ENCODE peak calls at places on chromosomes 6 and 20, in ten cellular contexts. G is lower leg skin, M is endothelial cell, Y is psoas muscle, S is HFFc6, X is endothelial cell of umbilical vein, K is nephron progenitor cell, P is fibroblast of the aortic adventitia, U is spleen, J is GM10248. C is an unnamed sample.

GRCh38 chr6:46935687-46936086 is 13.9 kb upstream of the ADGRF5 start:
- DNase-seq in G (no peak), M (peak; percentile 61), Y (no peak), S (no peak), X (peak; percentile 85), K (peak; percentile 51), P (no peak), U (no peak), J (no peak), C (no peak)

GRCh38 chr20:17023811-17024210 is 203.0 kb upstream of the PCSK2 start:
- DNase-seq in G (no peak), M (no peak), Y (no peak), S (no peak), X (no peak), K (peak; percentile 25), P (no peak), U (no peak), J (no peak), C (no peak)

GRCh38 chr6:13971303-13971702 is 46.6 kb downstream of the RNF182 start:
- DNase-seq in G (no peak), M (no peak), Y (no peak), S (no peak), X (no peak), K (no peak), P (no peak), U (no peak), J (no peak), C (no peak)

GRCh38 chr6:28944412-28945006 is 20.7 kb upstream of the TRIM27 start:
- DNase-seq in G (no peak), M (peak; percentile 66), Y (no peak), S (peak; percentile 75), X (peak; percentile 89), K (peak; percentile 59), P (peak; percentile 91), U (no peak), J (no peak), C (peak; percentile 18)

GRCh38 chr6:153947817-153948447 is 91.1 kb upstream of the OPRM1 start:
- DNase-seq in G (no peak), M (peak; percentile 46), Y (no peak), S (peak; percentile 18), X (no peak), K (peak; percentile 53), P (no peak), U (no peak), J (peak; percentile 10), C (peak; percentile 5)

GRCh38 chr20:16299892-16300291 is 273.4 kb downstream of the KIF16B start:
- DNase-seq in G (no peak), M (no peak), Y (no peak), S (no peak), X (no peak), K (no peak), P (no peak), U (no peak), J (no peak), C (no peak)

GRCh38 chr6:79946242-79946641 is 1.1 kb downstream of the ELOVL4 start:
- DNase-seq in G (no peak), M (peak; percentile 25), Y (no peak), S (peak; percentile 18), X (no peak), K (peak; percentile 37), P (peak; percentile 40), U (no peak), J (peak; percentile 20), C (peak; percentile 17)

GRCh38 chr6:1820165-1820564 is 210.4 kb downstream of the FOXC1 start:
- DNase-seq in G (no peak), M (no peak), Y (no peak), S (peak; percentile 62), X (no peak), K (no peak), P (peak; percentile 90), U (no peak), J (no peak), C (no peak)

GRCh38 chr20:57990396-57990987 is 238.0 kb downstream of the ANKRD60 start:
- DNase-seq in G (no peak), M (no peak), Y (no peak), S (peak; percentile 67), X (peak; percentile 58), K (no peak), P (peak; percentile 25), U (no peak), J (no peak), C (peak; percentile 74)

DNA sequence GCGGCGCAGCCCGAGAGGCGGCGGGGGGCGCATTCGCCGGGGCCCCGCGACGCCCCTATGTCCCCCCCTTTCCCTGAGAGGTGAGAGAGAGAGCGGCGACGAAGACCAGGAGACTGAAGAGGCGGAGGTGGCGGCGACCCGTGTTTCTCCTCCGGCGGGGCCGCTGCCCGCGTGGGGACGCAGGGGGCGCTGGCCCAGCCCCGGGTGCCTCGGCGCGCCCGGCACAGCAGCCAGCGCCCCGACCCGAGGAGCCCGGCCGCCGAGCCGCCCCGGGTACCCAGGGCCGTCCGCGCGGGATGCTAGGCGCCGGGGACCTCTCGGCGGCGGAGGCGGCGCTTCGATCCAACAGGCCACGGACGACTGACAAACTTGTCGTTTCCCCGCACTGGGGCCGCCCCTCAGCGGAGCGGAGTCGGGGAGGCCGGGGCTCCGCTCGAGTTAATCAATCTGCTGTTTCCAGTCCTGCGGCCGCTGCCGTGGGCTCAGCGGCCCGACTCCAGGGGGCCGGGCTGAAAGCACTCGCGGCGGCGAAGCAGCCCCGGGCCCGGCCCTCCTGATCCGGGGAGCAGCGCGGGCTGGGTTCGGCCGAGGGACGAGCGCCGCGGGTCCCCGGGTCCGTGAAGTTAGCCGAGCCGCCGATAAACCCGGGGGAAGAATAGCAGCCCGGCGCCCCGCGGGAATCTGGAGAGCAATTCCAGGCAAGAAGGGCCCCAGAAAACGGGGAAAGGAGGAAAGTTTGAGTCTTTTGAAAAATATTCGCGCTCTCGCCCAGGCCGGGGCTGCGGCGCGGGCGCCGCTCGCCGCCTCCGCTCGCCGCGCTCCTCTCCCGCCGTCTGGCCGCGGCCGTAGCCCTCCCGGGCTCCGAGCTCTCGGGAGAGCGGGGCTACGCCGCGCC is 595 bp downstream of the MDGA1 start:
- DNase-seq in G (no peak), M (peak; percentile 34), Y (no peak), S (no peak), X (peak; percentile 19), K (peak; percentile 61), P (peak; percentile 14), U (peak; percentile 83), J (peak; percentile 43), C (peak; percentile 28)
- TF ChIP-seq CTCF in G (no peak), M (peak; percentile 34), Y (no peak), S (peak; percentile 64), X (peak; percentile 9), K (no peak), P (no peak), U (no peak), J (peak; percentile 9), C (peak; percentile 32)

GRCh38 chr6:159535629-159536028 is 157.4 kb downstream of the SOD2 start:
- DNase-seq in G (no peak), M (no peak), Y (no peak), S (no peak), X (no peak), K (no peak), P (peak; percentile 57), U (no peak), J (no peak), C (no peak)

GRCh38 chr6:159533568-159533967 is 159.5 kb downstream of the SOD2 start:
- DNase-seq in G (no peak), M (no peak), Y (no peak), S (peak; percentile 47), X (no peak), K (no peak), P (peak; percentile 79), U (no peak), J (no peak), C (no peak)

GRCh38 chr6:159529820-159530405 is 163.1 kb downstream of the SOD2 start:
- DNase-seq in G (no peak), M (no peak), Y (peak; percentile 61), S (no peak), X (no peak), K (no peak), P (peak; percentile 18), U (no peak), J (no peak), C (no peak)

GRCh38 chr6:159533016-159533415 is 160.0 kb downstream of the SOD2 start:
- DNase-seq in G (no peak), M (no peak), Y (no peak), S (peak; percentile 2), X (no peak), K (no peak), P (peak; percentile 16), U (no peak), J (no peak), C (no peak)

DNA sequence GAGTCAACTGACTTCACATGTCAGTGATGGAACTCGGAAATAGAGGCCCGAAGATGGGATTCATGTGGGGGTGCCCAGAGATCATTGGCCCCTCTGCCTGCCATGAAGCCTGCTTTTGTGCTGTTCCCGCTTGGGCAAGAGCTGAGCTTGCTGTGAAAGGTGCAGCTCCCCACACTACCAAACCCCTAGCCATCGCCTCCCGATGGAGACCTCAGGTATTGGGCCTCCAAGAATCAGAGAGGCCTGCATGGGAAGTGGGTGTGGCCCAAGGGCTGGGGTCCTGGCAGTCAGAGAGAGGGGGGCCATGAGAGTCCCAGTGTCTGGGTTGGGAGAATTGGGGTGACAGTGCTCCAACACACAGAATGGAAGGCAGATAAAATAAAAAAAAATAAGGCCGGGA is 160.9 kb downstream of the SOD2 start:
- DNase-seq in G (no peak), M (no peak), Y (no peak), S (no peak), X (no peak), K (no peak), P (no peak), U (no peak), J (no peak), C (no peak)
- TF ChIP-seq CTCF in G (no peak), M (no peak), Y (no peak), S (no peak), X (no peak), K (no peak), P (no peak), U (no peak), J (no peak), C (no peak)

DNA sequence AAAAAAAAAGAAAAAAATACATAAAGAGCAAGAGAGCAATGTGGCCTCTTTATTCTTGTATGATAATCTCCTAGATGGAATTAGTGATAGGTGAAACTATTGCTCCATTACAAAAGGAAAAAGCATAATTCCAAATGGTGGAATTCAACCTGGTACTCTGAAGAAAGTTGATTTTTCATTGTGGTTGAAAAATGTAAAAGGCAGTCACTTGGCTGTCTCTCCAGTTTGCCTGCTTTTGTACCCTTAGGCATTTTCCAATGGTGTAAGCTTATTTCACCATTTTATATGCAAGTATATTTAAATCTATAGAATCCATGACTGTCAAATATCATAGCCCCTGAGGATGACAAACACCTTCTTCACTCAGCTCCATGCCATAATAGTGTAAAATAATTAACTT is 38.8 kb upstream of the PKHD1 start:
- DNase-seq in G (no peak), M (no peak), Y (no peak), S (no peak), X (no peak), K (no peak), P (no peak), U (no peak), J (no peak), C (no peak)
- TF ChIP-seq CTCF in G (no peak), M (no peak), Y (no peak), S (no peak), X (no peak), K (no peak), P (no peak), U (no peak), J (no peak), C (no peak)

DNA sequence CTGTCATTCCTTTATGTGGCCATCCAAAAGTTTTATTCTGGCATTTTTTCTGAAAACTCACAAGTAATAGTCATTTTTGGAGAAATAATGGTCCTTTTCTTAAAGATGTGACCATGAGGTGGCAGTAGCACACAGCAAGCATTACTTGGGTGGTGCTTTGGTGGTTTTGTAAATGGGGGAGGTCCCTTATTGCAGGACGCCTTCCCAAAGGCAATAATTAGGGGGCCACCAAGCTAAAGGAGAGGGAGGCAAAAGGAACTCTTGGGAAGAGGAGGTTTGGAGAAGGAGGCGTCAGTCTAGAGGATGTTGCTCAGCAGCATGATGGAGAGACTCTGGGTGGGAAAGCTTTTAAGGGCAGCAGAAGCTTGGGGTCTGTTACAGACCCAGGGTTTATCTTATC is 422.6 kb upstream of the MMS22L start:
- DNase-seq in G (no peak), M (no peak), Y (no peak), S (no peak), X (no peak), K (no peak), P (peak; percentile 1), U (no peak), J (no peak), C (no peak)
- TF ChIP-seq CTCF in G (no peak), M (peak; percentile 60), Y (peak; percentile 6), S (peak; percentile 27), X (no peak), K (peak; percentile 43), P (peak; percentile 4), U (no peak), J (peak; percentile 20), C (no peak)